ENCODE peak calls at places on chromosomes 7 and 10, in five cellular contexts. B is stimulated activated CD8-positive, alpha-beta memory T cell treated with anti-CD3 and anti-CD28 coated beads, Interleukin-15, amount 100 ng/mL, for 24 hours; D is uterus; P is GM23248; I is WTC11. U is an unnamed sample.

GRCh38 chr7:7330997-7331396 is 148.7 kb downstream of the C1GALT1 start:
- DNase-seq in I (no peak), B (no peak), P (no peak), D (no peak), U (no peak)

GRCh38 chr7:123535517-123535916 is 1.1 kb upstream of the IQUB start:
- DNase-seq in I (no peak), D (peak), B (no peak), P (no peak), U (no peak)

GRCh38 chr7:103504505-103505135 is 58.6 kb upstream of the SLC26A5 start:
- DNase-seq in B (no peak), I (peak), D (no peak), P (no peak), U (no peak)

GRCh38 chr10:28842321-28842720 is 165.0 kb downstream of the BAMBI start:
- DNase-seq in P (peak), D (no peak), I (no peak), B (no peak), U (no peak)

GRCh38 chr10:11863353-11864105 is 40.4 kb downstream of the PROSER2 start:
- DNase-seq in D (no peak), B (peak), I (no peak), P (no peak), U (no peak)

GRCh38 chr7:90594791-90595317 is 1.3 kb upstream of the CDK14 start:
- DNase-seq in I (peak), B (no peak), D (peak), P (peak), U (no peak)

GRCh38 chr10:121024905-121025584 is 173.9 kb downstream of the WDR11 start:
- DNase-seq in I (no peak), B (no peak), D (no peak), P (no peak), U (no peak)

GRCh38 chr7:30828591-30828990 is 57.4 kb downstream of the MINDY4 start:
- DNase-seq in I (no peak), B (no peak), D (no peak), P (no peak), U (peak)

GRCh38 chr10:74598891-74599566 is 227.4 kb upstream of the KAT6B start:
- DNase-seq in B (no peak), D (no peak), P (peak), I (no peak), U (no peak)

GRCh38 chr10:79403441-79404230 is 41.8 kb downstream of the ZCCHC24 start:
- DNase-seq in I (peak), B (no peak), D (peak), P (no peak), U (no peak)

GRCh38 chr10:16965740-16966447 is 148.7 kb upstream of the RSU1 start:
- DNase-seq in B (no peak), P (peak), D (no peak), I (no peak), U (no peak)

GRCh38 chr7:6530626-6531491 is 20.4 kb downstream of the GRID2IP start:
- DNase-seq in P (no peak), D (no peak), B (peak), I (peak), U (no peak)

GRCh38 chr10:66782776-66783175 is 143.1 kb upstream of the LRRTM3 start:
- DNase-seq in D (no peak), I (no peak), B (no peak), P (peak), U (no peak)

GRCh38 chr10:70850097-70850496 is 34.3 kb downstream of the SGPL1 start:
- DNase-seq in I (no peak), P (no peak), B (no peak), D (no peak), U (no peak)